ENCODE peak calls at places on chromosomes 6 and 20, in five cellular contexts. D, O, J, X and N are unnamed samples.

GRCh38 chr6:145352382-145353080 is 382.8 kb downstream of the EPM2A start:
- DNase-seq in X (no peak), O (no peak), D (no peak), J (no peak), N (no peak)

GRCh38 chr6:75296811-75297779 is 12.5 kb upstream of the TMEM30A start:
- DNase-seq in J (no peak), O (peak), X (peak), D (no peak), N (peak)

GRCh38 chr6:125262026-125263013 is 39.4 kb downstream of the HDDC2 start:
- DNase-seq in J (no peak), D (no peak), O (peak), X (no peak), N (no peak)

GRCh38 chr20:63652192-63652980 is 838 bp downstream of the STMN3 start:
- DNase-seq in X (no peak), D (no peak), O (peak), J (peak), N (no peak)

GRCh38 chr6:111294374-111294967 is 188.5 kb downstream of the REV3L start:
- DNase-seq in O (no peak), X (no peak), J (no peak), D (no peak), N (no peak)

GRCh38 chr6:149129401-149130077 is 188.0 kb upstream of the TAB2 start:
- DNase-seq in J (no peak), X (peak), O (peak), D (no peak), N (no peak)

GRCh38 chr20:1827974-1828785 is 67.0 kb upstream of the SIRPA start:
- DNase-seq in X (peak), J (no peak), O (peak), D (peak), N (peak)

GRCh38 chr6:527989-528673 is 128.8 kb downstream of the HUS1B start:
- DNase-seq in J (no peak), D (no peak), O (no peak), X (no peak), N (no peak)

GRCh38 chr6:86042214-86042613 is 399.5 kb upstream of the SYNCRIP start:
- DNase-seq in J (no peak), D (no peak), O (no peak), X (no peak), N (no peak)

GRCh38 chr6:35185302-35185681 is 28.5 kb upstream of the SCUBE3 start:
- DNase-seq in J (no peak), D (no peak), X (peak), O (peak), N (no peak)

GRCh38 chr20:41428285-41428684 is 61.7 kb upstream of the EMILIN3 start:
- DNase-seq in D (no peak), J (peak), X (peak), O (peak), N (no peak)

GRCh38 chr20:51463560-51463959 is 79.0 kb downstream of the NFATC2 start:
- DNase-seq in J (no peak), O (no peak), X (no peak), D (no peak), N (no peak)

GRCh38 chr6:121999458-122000065 is 399.9 kb upstream of the HSF2 start:
- DNase-seq in D (no peak), O (no peak), J (no peak), X (no peak), N (no peak)

GRCh38 chr6:63186970-63187369 is 24.3 kb upstream of the FKBP1C start:
- DNase-seq in D (no peak), X (no peak), J (no peak), O (no peak), N (no peak)

GRCh38 chr6:79313254-79313653 is 78.8 kb upstream of the HMGN3 start:
- DNase-seq in J (no peak), O (no peak), D (no peak), X (no peak), N (no peak)

GRCh38 chr6:85614780-85615179 is 21.1 kb upstream of the SNX14 start:
- DNase-seq in X (no peak), J (no peak), D (no peak), O (no peak), N (no peak)